ENCODE peak calls at places on chromosomes 3 and 15, in five cellular contexts. I is mesendoderm, A is IMR-90, R is mesenchymal stem cell, L is trophoblast cell. Q is an unnamed sample. For H3K36me3, the result is how much of the 10 kb centered on the place peaks cover.

GRCh38 chr3:98812851-98813374 is 49.8 kb downstream of the ST3GAL6 start:
- DNase-seq in I (peak), A (peak), R (peak), L (peak), Q (no peak)

GRCh38 chr3:38205472-38205805 is 40.1 kb downstream of the OXSR1 start:
- DNase-seq in I (no peak), A (no peak), R (no peak), L (no peak), Q (no peak)

GRCh38 chr15:100859970-100860828 is 19.4 kb upstream of the ALDH1A3 start:
- DNase-seq in I (no peak), A (no peak), R (no peak), L (peak), Q (no peak)

GRCh38 chr3:46950661-46951241 is 25.8 kb downstream of the CCDC12 start:
- DNase-seq in I (no peak), A (no peak), R (no peak), L (no peak), Q (no peak)

GRCh38 chr3:116020495-116020894 is 397.2 kb downstream of the GAP43 start:
- DNase-seq in I (no peak), A (no peak), R (peak), L (no peak), Q (no peak)

GRCh38 chr15:52220896-52221660 is 29.9 kb upstream of the GNB5 start:
- DNase-seq in I (no peak), A (no peak), R (no peak), L (no peak), Q (no peak)

GRCh38 chr3:192917508-192918274 is at the start of gene MB21D2:
- DNase-seq in I (peak), A (peak), R (peak), L (peak), Q (peak)

GRCh38 chr3:63975705-63976104 is 47.6 kb downstream of the PSMD6 start:
- DNase-seq in I (no peak), A (no peak), R (peak), L (no peak), Q (no peak)

GRCh38 chr3:142088522-142088921 is 60.8 kb downstream of the TFDP2 start:
- DNase-seq in I (peak), A (no peak), R (no peak), L (peak), Q (no peak)

GRCh38 chr15:69154026-69154425 is 6.4 kb upstream of the GLCE start:
- DNase-seq in I (no peak), A (peak), R (peak), L (peak), Q (no peak)

GRCh38 chr15:28995193-28995592 is 109.4 kb downstream of the APBA2 start:
- DNase-seq in I (no peak), A (no peak), R (no peak), L (no peak), Q (no peak)

GRCh38 chr3:98561727-98562521 is 30.1 kb downstream of the GPR15 start:
- DNase-seq in I (no peak), A (peak), R (peak), L (no peak), Q (no peak)

GRCh38 chr3:127784865-127785710 is 37.2 kb downstream of the MGLL start:
- DNase-seq in I (no peak), A (no peak), R (no peak), L (no peak), Q (no peak)

GRCh38 chr15:36545451-36545992 is 33.9 kb upstream of the CDIN1 start:
- DNase-seq in I (peak), A (no peak), R (no peak), L (no peak), Q (no peak)

GRCh38 chr3:78647735-78648134 is 1120.1 kb downstream of the ROBO1 start:
- DNase-seq in I (no peak), A (peak), R (peak), L (no peak), Q (no peak)

GRCh38 chr3:104133004-104133403 is 1233.7 kb upstream of the ALCAM start:
- DNase-seq in I (no peak), A (no peak), R (no peak), L (no peak), Q (no peak)

GRCh38 chr15:36888018-36888992 is 212.0 kb downstream of the MEIS2 start:
- DNase-seq in I (peak), A (no peak), R (peak), L (no peak), Q (peak)

GRCh38 chr3:46947981-46948791 is 28.4 kb downstream of the CCDC12 start:
- DNase-seq in I (peak), A (peak), R (peak), L (peak), Q (no peak)

GRCh38 chr15:45635191-45635638 is 386 bp downstream of the SQOR start:
- DNase-seq in I (no peak), A (no peak), R (peak), L (no peak), Q (peak)

GRCh38 chr15:90362936-90363212 is 10.8 kb downstream of the ZNF774 start:
- DNase-seq in I (peak), A (peak), R (peak), L (no peak), Q (no peak)

GRCh38 chr3:160226026-160226739 is 961 bp downstream of the C3orf80 start:
- DNase-seq in I (peak), A (no peak), R (peak), L (no peak), Q (peak)

GRCh38 chr15:77060560-77060959 is 10.3 kb downstream of the TSPAN3 start:
- DNase-seq in I (no peak), A (peak), R (no peak), L (no peak), Q (no peak)

GRCh38 chr3:5071061-5071460 is 51.0 kb upstream of the ARL8B start:
- DNase-seq in I (no peak), A (peak), R (no peak), L (no peak), Q (no peak)

GRCh38 chr3:63933459-63933858 is 21.3 kb upstream of the SCAANT1 start:
- DNase-seq in I (no peak), A (no peak), R (no peak), L (no peak), Q (no peak)

GRCh38 chr3:59327324-59327939 is 277.6 kb upstream of the CFAP20DC start:
- DNase-seq in I (peak), A (peak), R (peak), L (peak), Q (peak)

GRCh38 chr15:99105516-99106341 is 849 bp downstream of the SYNM start:
- DNase-seq in I (peak), A (peak), R (peak), L (peak), Q (peak)

GRCh38 chr15:93803406-93803805 is 428.0 kb upstream of the MCTP2 start:
- DNase-seq in I (no peak), A (no peak), R (no peak), L (peak), Q (no peak)

GRCh38 chr15:48974865-48975264 is 11.1 kb upstream of the SHC4 start:
- DNase-seq in I (peak), A (no peak), R (peak), L (no peak), Q (no peak)

GRCh38 chr3:80233576-80233975 is 465.8 kb upstream of the ROBO1 start:
- DNase-seq in I (no peak), A (peak), R (no peak), L (no peak), Q (no peak)

DNA sequence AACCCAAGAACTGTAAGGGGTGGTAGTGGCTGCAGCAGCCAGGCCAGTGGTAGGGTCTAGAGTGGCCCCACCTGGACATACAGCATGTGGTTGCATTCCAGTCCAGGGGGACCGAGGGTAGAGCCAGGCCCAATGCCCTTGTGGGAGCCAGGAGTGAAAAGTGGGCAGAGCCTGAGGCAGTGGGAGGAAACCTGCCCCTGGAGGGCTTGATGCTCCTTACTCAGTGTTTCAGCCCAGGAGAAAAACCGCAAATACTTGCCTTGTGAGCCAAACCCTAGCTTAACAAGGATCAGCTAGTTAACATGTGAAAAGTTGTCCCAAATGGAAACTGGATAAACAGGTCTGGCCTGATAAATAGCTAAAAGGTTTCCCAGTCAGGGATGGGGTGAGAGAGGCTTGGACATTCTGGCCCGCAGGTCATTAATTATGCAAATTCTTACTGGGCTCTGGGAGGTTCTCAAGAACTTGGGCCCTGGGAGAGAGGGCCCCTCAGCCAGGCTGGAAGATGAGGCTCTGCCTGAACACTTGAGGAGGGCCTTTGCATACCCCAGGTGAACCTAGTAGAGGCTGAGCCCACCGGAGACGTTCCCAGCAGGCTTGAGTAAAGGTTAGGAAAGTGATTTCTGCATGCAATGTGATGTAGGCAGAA is 222.1 kb downstream of the THSD4 start:
- DNase-seq in I (peak), A (no peak), R (peak), L (peak), Q (no peak)
- H3K4ac ChIP-seq in I (no peak), A (peak), R (peak), L (peak), Q (no peak)

DNA sequence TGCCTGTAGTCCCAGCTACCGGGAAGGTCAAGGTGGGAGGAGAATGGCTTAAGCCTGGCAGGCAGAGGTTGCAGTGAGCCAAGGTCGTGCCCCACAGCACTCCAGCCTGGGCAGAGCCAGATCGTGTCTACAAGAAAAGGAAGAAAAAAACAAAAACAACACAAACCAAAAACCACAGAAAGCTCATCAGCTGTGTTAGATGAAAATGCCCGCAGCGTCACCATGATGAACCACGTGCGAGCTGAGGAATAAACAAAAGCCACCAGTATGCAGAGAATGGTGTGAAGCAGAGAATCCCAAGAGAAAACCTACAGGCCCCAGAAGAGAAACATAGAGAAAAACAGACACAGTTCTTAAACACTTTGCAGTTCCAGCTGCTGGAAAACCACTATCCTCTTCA is 19.7 kb upstream of the TM4SF19 start:
- DNase-seq in I (no peak), A (no peak), R (no peak), L (no peak), Q (no peak)
- H3K36me3 ChIP-seq in I (under half), A (half or more), R (half or more), L (under half), Q (under half)

GRCh38 chr3:124886168-124887051 is 755 bp downstream of the ITGB5 start:
- DNase-seq in I (peak), A (peak), R (peak), L (peak), Q (peak)
- H3K4ac ChIP-seq in I (peak), A (peak), R (peak), L (peak), Q (peak)

GRCh38 chr3:33391255-33391995 is 48.8 kb downstream of the UBP1 start:
- DNase-seq in I (no peak), A (no peak), R (no peak), L (no peak), Q (no peak)

GRCh38 chr3:33392703-33393125 is 47.5 kb downstream of the UBP1 start:
- DNase-seq in I (no peak), A (peak), R (peak), L (no peak), Q (no peak)

GRCh38 chr3:33392144-33392543 is 48.1 kb downstream of the UBP1 start:
- DNase-seq in I (no peak), A (no peak), R (no peak), L (no peak), Q (no peak)

GRCh38 chr3:33388374-33389100 is 51.7 kb downstream of the UBP1 start:
- DNase-seq in I (no peak), A (no peak), R (no peak), L (no peak), Q (no peak)

DNA sequence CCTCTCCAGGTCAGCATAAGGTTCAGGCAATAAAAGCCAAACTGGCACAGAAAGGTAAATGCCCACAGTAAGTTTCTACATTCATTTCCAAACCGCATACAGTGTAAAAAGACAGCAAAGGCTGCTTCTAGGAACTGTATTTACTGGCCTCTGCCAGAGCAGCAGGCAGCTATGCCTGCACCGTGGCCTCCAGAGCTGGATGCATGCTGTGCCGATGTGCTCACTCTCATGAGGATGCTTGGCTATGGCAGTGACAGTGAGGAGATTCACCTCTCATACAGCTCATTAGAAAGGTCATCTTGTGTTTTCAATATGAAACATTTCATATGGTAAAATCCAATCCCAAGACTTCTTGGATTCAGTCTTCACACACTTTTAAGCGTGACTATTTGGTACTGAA is 50.3 kb downstream of the UBP1 start:
- DNase-seq in I (no peak), A (no peak), R (no peak), L (no peak), Q (no peak)
- H3K36me3 ChIP-seq in I (under half), A (under half), R (half or more), L (under half), Q (half or more)

GRCh38 chr15:67051088-67051659 is 14.2 kb upstream of the SMAD3 start:
- DNase-seq in I (no peak), A (no peak), R (no peak), L (no peak), Q (no peak)

GRCh38 chr15:67049351-67050044 is 15.9 kb upstream of the SMAD3 start:
- DNase-seq in I (no peak), A (peak), R (peak), L (peak), Q (no peak)

GRCh38 chr15:67048281-67049279 is 16.8 kb upstream of the SMAD3 start:
- DNase-seq in I (no peak), A (peak), R (peak), L (peak), Q (no peak)

GRCh38 chr15:67050062-67050461 is 15.3 kb upstream of the SMAD3 start:
- DNase-seq in I (no peak), A (peak), R (no peak), L (peak), Q (no peak)

GRCh38 chr15:67050522-67051087 is 14.8 kb upstream of the SMAD3 start:
- DNase-seq in I (no peak), A (no peak), R (no peak), L (no peak), Q (no peak)
- H3K4ac ChIP-seq in I (no peak), A (peak), R (peak), L (no peak), Q (no peak)

GRCh38 chr3:69063636-69064035 is 11.5 kb upstream of the TMF1 start:
- DNase-seq in I (no peak), A (no peak), R (no peak), L (no peak), Q (no peak)

GRCh38 chr3:69066121-69066520 is 14.0 kb upstream of the TMF1 start:
- DNase-seq in I (no peak), A (no peak), R (no peak), L (no peak), Q (no peak)

GRCh38 chr3:69059688-69060087 is 7.6 kb upstream of the TMF1 start:
- DNase-seq in I (no peak), A (no peak), R (no peak), L (no peak), Q (no peak)

DNA sequence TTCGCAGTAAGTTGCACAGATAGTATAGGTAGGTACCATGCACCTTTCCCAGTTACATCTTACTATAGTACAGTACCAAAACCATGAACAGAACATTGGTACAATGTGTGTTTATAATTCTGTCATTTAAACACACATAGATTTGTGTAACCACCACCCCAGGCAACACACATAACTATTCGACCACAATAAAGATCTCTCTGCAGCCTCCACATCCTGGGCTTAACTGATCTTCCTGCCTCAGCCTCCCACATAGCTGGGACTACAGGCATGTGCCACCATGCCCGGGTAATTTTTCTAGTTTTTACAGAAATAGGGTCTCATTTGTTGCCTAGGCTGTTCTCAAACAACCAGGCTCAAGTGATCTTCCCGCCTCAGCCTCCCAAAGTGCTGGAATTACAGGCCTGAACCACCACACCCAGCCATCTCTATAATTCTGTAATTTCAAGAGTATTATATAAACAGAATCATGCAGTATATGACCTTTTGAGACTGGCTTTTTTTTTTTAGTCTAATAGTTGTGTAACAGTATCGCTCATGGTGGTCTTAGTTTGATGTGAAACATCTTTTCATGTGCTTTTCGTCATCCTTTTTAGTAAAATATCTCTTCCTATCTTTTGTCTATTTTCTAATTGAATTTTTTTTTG is 13.3 kb upstream of the TMF1 start:
- DNase-seq in I (no peak), A (no peak), R (no peak), L (no peak), Q (no peak)
- H3K36me3 ChIP-seq in I (under half), A (under half), R (half or more), L (under half), Q (half or more)

GRCh38 chr15:40894689-40895308 is 549 bp downstream of the VPS18 start:
- DNase-seq in I (peak), A (peak), R (peak), L (peak), Q (peak)
- H3K4ac ChIP-seq in I (no peak), A (peak), R (peak), L (peak), Q (no peak)

DNA sequence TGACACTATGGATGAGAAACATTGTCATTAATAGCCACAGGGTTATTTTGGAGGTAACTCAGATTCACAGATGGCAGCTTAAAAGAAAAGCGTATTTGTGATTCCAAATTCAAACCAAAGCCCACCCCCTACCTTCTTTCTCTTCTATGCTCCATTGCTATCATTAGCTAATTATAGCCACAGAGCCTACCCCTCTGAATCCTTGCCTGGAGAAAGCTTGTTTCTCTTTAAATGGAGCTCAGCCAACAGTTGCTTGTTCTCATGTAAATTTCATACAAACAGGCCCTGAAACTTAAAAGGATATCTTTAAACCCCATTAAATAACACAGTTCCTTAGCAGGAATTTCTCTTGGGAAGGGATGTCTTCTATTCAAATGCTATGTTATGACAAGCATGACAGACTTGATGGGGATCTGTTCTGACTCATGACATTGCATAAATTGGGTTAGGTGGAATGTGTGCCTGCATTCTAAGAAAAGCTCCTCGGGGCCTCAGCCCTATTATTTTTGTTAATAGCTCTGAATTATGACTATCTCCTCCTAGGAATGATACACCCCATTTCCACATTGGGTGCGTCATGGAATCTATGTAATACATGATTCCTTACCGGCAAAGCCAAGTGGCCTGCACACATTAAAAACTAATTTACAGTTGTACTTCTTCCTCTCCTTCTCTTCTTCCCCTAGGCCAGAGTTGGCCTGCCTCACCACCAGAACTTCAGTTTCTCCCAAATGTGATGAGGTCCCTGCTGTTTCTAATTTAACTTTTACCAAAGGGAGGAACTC is 265.7 kb downstream of the TAFA4 start:
- DNase-seq in I (peak), A (no peak), R (peak), L (peak), Q (no peak)
- H3K36me3 ChIP-seq in I (under half), A (under half), R (under half), L (under half), Q (under half)

DNA sequence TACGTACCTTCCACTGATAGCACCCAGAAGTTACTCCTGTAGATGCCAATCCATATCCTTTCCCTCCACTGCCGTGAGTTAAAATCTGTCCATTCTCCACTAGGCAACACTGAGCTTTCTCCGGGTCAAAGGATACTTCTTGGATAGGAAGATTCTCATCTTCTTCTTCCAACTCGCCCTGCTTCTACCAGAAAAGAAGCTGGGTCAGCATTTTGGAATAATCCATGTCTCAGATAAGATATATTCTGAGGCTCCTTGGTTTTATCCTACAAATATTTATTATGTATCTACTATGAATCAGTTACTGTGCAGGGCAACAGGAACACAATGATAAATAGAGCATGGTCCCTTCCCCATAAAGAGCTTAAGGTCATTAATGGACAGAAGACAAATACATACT is 89.2 kb downstream of the FBXL22 start:
- DNase-seq in I (no peak), A (no peak), R (no peak), L (no peak), Q (no peak)
- H3K4ac ChIP-seq in I (no peak), A (no peak), R (no peak), L (no peak), Q (no peak)

Q was measured in neuronal stem cell.